ENCODE peak calls at places on chromosomes 2 and 18, in nine cellular contexts. One of them, this sample, is unnamed.
A peak's percentile ranks its signal among the peaks of the same experiment; 100 is the strongest.

GRCh38 chr2:46471-47345 is at the start of gene FAM110C:
- DNase-seq in natural killer cell treated with Interleukin-12 subunit alpha and Interleukin-12 subunit beta and Interleukin-15 and Interleukin-18, amount 100 ng/mL, for 72 hours: peak; percentile 67
- DNase-seq in prostate gland: peak; percentile 78
- DNase-seq in NCI-H1105: peak; percentile 35
- DNase-seq in dorsolateral prefrontal cortex: peak; percentile 55
- DNase-seq in renal cortical epithelial cell: peak; percentile 88
- DNase-seq in BE2C: no peak
- DNase-seq in H7: peak; percentile 95
- DNase-seq in activated CD4-positive, alpha-beta T cell treated with anti-CD3 and anti-CD28 coated beads, Interleukin-2, amount 10 ng/mL, durations not matched to agents 7 days and 5 days: peak; percentile 19
- DNase-seq in this sample: no peak

GRCh38 chr2:238582159-238582558 is 155.4 kb downstream of the ASB1 start:
- DNase-seq in natural killer cell treated with Interleukin-12 subunit alpha and Interleukin-12 subunit beta and Interleukin-15 and Interleukin-18, amount 100 ng/mL, for 72 hours: no peak
- DNase-seq in prostate gland: no peak
- DNase-seq in NCI-H1105: no peak
- DNase-seq in dorsolateral prefrontal cortex: no peak
- DNase-seq in renal cortical epithelial cell: peak; percentile 10
- DNase-seq in BE2C: no peak
- DNase-seq in H7: no peak
- DNase-seq in activated CD4-positive, alpha-beta T cell treated with anti-CD3 and anti-CD28 coated beads, Interleukin-2, amount 10 ng/mL, durations not matched to agents 7 days and 5 days: no peak
- DNase-seq in this sample: no peak

GRCh38 chr2:238636269-238637073 is 209.7 kb downstream of the ASB1 start:
- DNase-seq in natural killer cell treated with Interleukin-12 subunit alpha and Interleukin-12 subunit beta and Interleukin-15 and Interleukin-18, amount 100 ng/mL, for 72 hours: no peak
- DNase-seq in prostate gland: no peak
- DNase-seq in NCI-H1105: no peak
- DNase-seq in dorsolateral prefrontal cortex: no peak
- DNase-seq in renal cortical epithelial cell: no peak
- DNase-seq in BE2C: no peak
- DNase-seq in H7: no peak
- DNase-seq in activated CD4-positive, alpha-beta T cell treated with anti-CD3 and anti-CD28 coated beads, Interleukin-2, amount 10 ng/mL, durations not matched to agents 7 days and 5 days: no peak
- DNase-seq in this sample: no peak

GRCh38 chr2:41933585-41934322 is 114.1 kb upstream of the PKDCC start:
- DNase-seq in natural killer cell treated with Interleukin-12 subunit alpha and Interleukin-12 subunit beta and Interleukin-15 and Interleukin-18, amount 100 ng/mL, for 72 hours: no peak
- DNase-seq in prostate gland: no peak
- DNase-seq in NCI-H1105: no peak
- DNase-seq in dorsolateral prefrontal cortex: no peak
- DNase-seq in renal cortical epithelial cell: peak; percentile 84
- DNase-seq in BE2C: no peak
- DNase-seq in H7: no peak
- DNase-seq in activated CD4-positive, alpha-beta T cell treated with anti-CD3 and anti-CD28 coated beads, Interleukin-2, amount 10 ng/mL, durations not matched to agents 7 days and 5 days: no peak
- DNase-seq in this sample: no peak

GRCh38 chr2:216029416-216030129 is 16.2 kb upstream of the MREG start:
- DNase-seq in natural killer cell treated with Interleukin-12 subunit alpha and Interleukin-12 subunit beta and Interleukin-15 and Interleukin-18, amount 100 ng/mL, for 72 hours: no peak
- DNase-seq in prostate gland: no peak
- DNase-seq in NCI-H1105: no peak
- DNase-seq in dorsolateral prefrontal cortex: no peak
- DNase-seq in renal cortical epithelial cell: no peak
- DNase-seq in BE2C: no peak
- DNase-seq in H7: no peak
- DNase-seq in activated CD4-positive, alpha-beta T cell treated with anti-CD3 and anti-CD28 coated beads, Interleukin-2, amount 10 ng/mL, durations not matched to agents 7 days and 5 days: no peak
- DNase-seq in this sample: no peak

GRCh38 chr2:158998486-158999248 is 30.2 kb downstream of the TANC1 start:
- DNase-seq in natural killer cell treated with Interleukin-12 subunit alpha and Interleukin-12 subunit beta and Interleukin-15 and Interleukin-18, amount 100 ng/mL, for 72 hours: no peak
- DNase-seq in prostate gland: no peak
- DNase-seq in NCI-H1105: no peak
- DNase-seq in dorsolateral prefrontal cortex: peak; percentile 18
- DNase-seq in renal cortical epithelial cell: no peak
- DNase-seq in BE2C: no peak
- DNase-seq in H7: no peak
- DNase-seq in activated CD4-positive, alpha-beta T cell treated with anti-CD3 and anti-CD28 coated beads, Interleukin-2, amount 10 ng/mL, durations not matched to agents 7 days and 5 days: no peak
- DNase-seq in this sample: peak; percentile 32

GRCh38 chr2:80252294-80252986 is 52.1 kb downstream of the LRRTM1 start:
- DNase-seq in natural killer cell treated with Interleukin-12 subunit alpha and Interleukin-12 subunit beta and Interleukin-15 and Interleukin-18, amount 100 ng/mL, for 72 hours: no peak
- DNase-seq in prostate gland: no peak
- DNase-seq in NCI-H1105: no peak
- DNase-seq in dorsolateral prefrontal cortex: no peak
- DNase-seq in renal cortical epithelial cell: no peak
- DNase-seq in BE2C: no peak
- DNase-seq in H7: no peak
- DNase-seq in activated CD4-positive, alpha-beta T cell treated with anti-CD3 and anti-CD28 coated beads, Interleukin-2, amount 10 ng/mL, durations not matched to agents 7 days and 5 days: no peak
- DNase-seq in this sample: no peak

GRCh38 chr2:215529271-215529670 is 93.4 kb upstream of the FN1 start:
- DNase-seq in natural killer cell treated with Interleukin-12 subunit alpha and Interleukin-12 subunit beta and Interleukin-15 and Interleukin-18, amount 100 ng/mL, for 72 hours: no peak
- DNase-seq in prostate gland: no peak
- DNase-seq in NCI-H1105: no peak
- DNase-seq in dorsolateral prefrontal cortex: no peak
- DNase-seq in renal cortical epithelial cell: peak; percentile 38
- DNase-seq in BE2C: no peak
- DNase-seq in H7: no peak
- DNase-seq in activated CD4-positive, alpha-beta T cell treated with anti-CD3 and anti-CD28 coated beads, Interleukin-2, amount 10 ng/mL, durations not matched to agents 7 days and 5 days: no peak
- DNase-seq in this sample: no peak

GRCh38 chr2:172000696-172001361 is 1.1 kb downstream of the METAP1D start:
- DNase-seq in natural killer cell treated with Interleukin-12 subunit alpha and Interleukin-12 subunit beta and Interleukin-15 and Interleukin-18, amount 100 ng/mL, for 72 hours: no peak
- DNase-seq in prostate gland: no peak
- DNase-seq in NCI-H1105: no peak
- DNase-seq in dorsolateral prefrontal cortex: no peak
- DNase-seq in renal cortical epithelial cell: no peak
- DNase-seq in BE2C: no peak
- DNase-seq in H7: no peak
- DNase-seq in activated CD4-positive, alpha-beta T cell treated with anti-CD3 and anti-CD28 coated beads, Interleukin-2, amount 10 ng/mL, durations not matched to agents 7 days and 5 days: no peak
- DNase-seq in this sample: no peak

GRCh38 chr18:3799515-3799914 is 349.5 kb downstream of the TGIF1 start:
- DNase-seq in natural killer cell treated with Interleukin-12 subunit alpha and Interleukin-12 subunit beta and Interleukin-15 and Interleukin-18, amount 100 ng/mL, for 72 hours: no peak
- DNase-seq in prostate gland: no peak
- DNase-seq in NCI-H1105: no peak
- DNase-seq in dorsolateral prefrontal cortex: peak; percentile 19
- DNase-seq in renal cortical epithelial cell: peak; percentile 79
- DNase-seq in BE2C: no peak
- DNase-seq in H7: no peak
- DNase-seq in activated CD4-positive, alpha-beta T cell treated with anti-CD3 and anti-CD28 coated beads, Interleukin-2, amount 10 ng/mL, durations not matched to agents 7 days and 5 days: no peak
- DNase-seq in this sample: no peak

GRCh38 chr2:56515399-56515798 is 331.6 kb downstream of the CCDC85A start:
- DNase-seq in natural killer cell treated with Interleukin-12 subunit alpha and Interleukin-12 subunit beta and Interleukin-15 and Interleukin-18, amount 100 ng/mL, for 72 hours: no peak
- DNase-seq in prostate gland: no peak
- DNase-seq in NCI-H1105: no peak
- DNase-seq in dorsolateral prefrontal cortex: no peak
- DNase-seq in renal cortical epithelial cell: no peak
- DNase-seq in BE2C: no peak
- DNase-seq in H7: no peak
- DNase-seq in activated CD4-positive, alpha-beta T cell treated with anti-CD3 and anti-CD28 coated beads, Interleukin-2, amount 10 ng/mL, durations not matched to agents 7 days and 5 days: no peak
- DNase-seq in this sample: no peak

GRCh38 chr18:80127635-80128034 is 18.6 kb downstream of the ADNP2 start:
- DNase-seq in natural killer cell treated with Interleukin-12 subunit alpha and Interleukin-12 subunit beta and Interleukin-15 and Interleukin-18, amount 100 ng/mL, for 72 hours: no peak
- DNase-seq in prostate gland: no peak
- DNase-seq in NCI-H1105: no peak
- DNase-seq in dorsolateral prefrontal cortex: no peak
- DNase-seq in renal cortical epithelial cell: no peak
- DNase-seq in BE2C: no peak
- DNase-seq in H7: no peak
- DNase-seq in activated CD4-positive, alpha-beta T cell treated with anti-CD3 and anti-CD28 coated beads, Interleukin-2, amount 10 ng/mL, durations not matched to agents 7 days and 5 days: no peak
- DNase-seq in this sample: no peak

GRCh38 chr2:31196622-31197021 is 20.7 kb downstream of the CAPN14 start:
- DNase-seq in natural killer cell treated with Interleukin-12 subunit alpha and Interleukin-12 subunit beta and Interleukin-15 and Interleukin-18, amount 100 ng/mL, for 72 hours: no peak
- DNase-seq in prostate gland: no peak
- DNase-seq in NCI-H1105: no peak
- DNase-seq in dorsolateral prefrontal cortex: no peak
- DNase-seq in renal cortical epithelial cell: peak; percentile 46
- DNase-seq in BE2C: no peak
- DNase-seq in H7: no peak
- DNase-seq in activated CD4-positive, alpha-beta T cell treated with anti-CD3 and anti-CD28 coated beads, Interleukin-2, amount 10 ng/mL, durations not matched to agents 7 days and 5 days: no peak
- DNase-seq in this sample: no peak

GRCh38 chr2:226601881-226602280 is 197.7 kb downstream of the IRS1 start:
- DNase-seq in natural killer cell treated with Interleukin-12 subunit alpha and Interleukin-12 subunit beta and Interleukin-15 and Interleukin-18, amount 100 ng/mL, for 72 hours: no peak
- DNase-seq in prostate gland: no peak
- DNase-seq in NCI-H1105: no peak
- DNase-seq in dorsolateral prefrontal cortex: no peak
- DNase-seq in renal cortical epithelial cell: no peak
- DNase-seq in BE2C: no peak
- DNase-seq in H7: no peak
- DNase-seq in activated CD4-positive, alpha-beta T cell treated with anti-CD3 and anti-CD28 coated beads, Interleukin-2, amount 10 ng/mL, durations not matched to agents 7 days and 5 days: no peak
- DNase-seq in this sample: no peak

GRCh38 chr18:23550898-23551297 is 35.4 kb downstream of the NPC1 start:
- DNase-seq in natural killer cell treated with Interleukin-12 subunit alpha and Interleukin-12 subunit beta and Interleukin-15 and Interleukin-18, amount 100 ng/mL, for 72 hours: no peak
- DNase-seq in prostate gland: no peak
- DNase-seq in NCI-H1105: no peak
- DNase-seq in dorsolateral prefrontal cortex: no peak
- DNase-seq in renal cortical epithelial cell: no peak
- DNase-seq in BE2C: no peak
- DNase-seq in H7: no peak
- DNase-seq in activated CD4-positive, alpha-beta T cell treated with anti-CD3 and anti-CD28 coated beads, Interleukin-2, amount 10 ng/mL, durations not matched to agents 7 days and 5 days: no peak
- DNase-seq in this sample: no peak

GRCh38 chr2:233838726-233839446 is 15.4 kb downstream of the HJURP start:
- DNase-seq in natural killer cell treated with Interleukin-12 subunit alpha and Interleukin-12 subunit beta and Interleukin-15 and Interleukin-18, amount 100 ng/mL, for 72 hours: no peak
- DNase-seq in prostate gland: no peak
- DNase-seq in NCI-H1105: no peak
- DNase-seq in dorsolateral prefrontal cortex: no peak
- DNase-seq in renal cortical epithelial cell: no peak
- DNase-seq in BE2C: no peak
- DNase-seq in H7: no peak
- DNase-seq in activated CD4-positive, alpha-beta T cell treated with anti-CD3 and anti-CD28 coated beads, Interleukin-2, amount 10 ng/mL, durations not matched to agents 7 days and 5 days: no peak
- DNase-seq in this sample: no peak

GRCh38 chr2:66872926-66873714 is 438.2 kb downstream of the MEIS1 start:
- DNase-seq in natural killer cell treated with Interleukin-12 subunit alpha and Interleukin-12 subunit beta and Interleukin-15 and Interleukin-18, amount 100 ng/mL, for 72 hours: no peak
- DNase-seq in prostate gland: no peak
- DNase-seq in NCI-H1105: no peak
- DNase-seq in dorsolateral prefrontal cortex: no peak
- DNase-seq in renal cortical epithelial cell: peak; percentile 57
- DNase-seq in BE2C: no peak
- DNase-seq in H7: no peak
- DNase-seq in activated CD4-positive, alpha-beta T cell treated with anti-CD3 and anti-CD28 coated beads, Interleukin-2, amount 10 ng/mL, durations not matched to agents 7 days and 5 days: no peak
- DNase-seq in this sample: no peak

GRCh38 chr2:179268277-179268935 is 3.8 kb upstream of the SESTD1 start:
- DNase-seq in natural killer cell treated with Interleukin-12 subunit alpha and Interleukin-12 subunit beta and Interleukin-15 and Interleukin-18, amount 100 ng/mL, for 72 hours: no peak
- DNase-seq in prostate gland: no peak
- DNase-seq in NCI-H1105: no peak
- DNase-seq in dorsolateral prefrontal cortex: no peak
- DNase-seq in renal cortical epithelial cell: peak; percentile 79
- DNase-seq in BE2C: no peak
- DNase-seq in H7: no peak
- DNase-seq in activated CD4-positive, alpha-beta T cell treated with anti-CD3 and anti-CD28 coated beads, Interleukin-2, amount 10 ng/mL, durations not matched to agents 7 days and 5 days: no peak
- DNase-seq in this sample: no peak

GRCh38 chr2:55965966-55966365 is 42.4 kb upstream of the EFEMP1 start:
- DNase-seq in natural killer cell treated with Interleukin-12 subunit alpha and Interleukin-12 subunit beta and Interleukin-15 and Interleukin-18, amount 100 ng/mL, for 72 hours: no peak
- DNase-seq in prostate gland: no peak
- DNase-seq in NCI-H1105: no peak
- DNase-seq in dorsolateral prefrontal cortex: no peak
- DNase-seq in renal cortical epithelial cell: no peak
- DNase-seq in BE2C: no peak
- DNase-seq in H7: no peak
- DNase-seq in activated CD4-positive, alpha-beta T cell treated with anti-CD3 and anti-CD28 coated beads, Interleukin-2, amount 10 ng/mL, durations not matched to agents 7 days and 5 days: no peak
- DNase-seq in this sample: no peak

GRCh38 chr2:8378016-8378810 is 303.6 kb upstream of the ID2 start:
- DNase-seq in natural killer cell treated with Interleukin-12 subunit alpha and Interleukin-12 subunit beta and Interleukin-15 and Interleukin-18, amount 100 ng/mL, for 72 hours: no peak
- DNase-seq in prostate gland: no peak
- DNase-seq in NCI-H1105: no peak
- DNase-seq in dorsolateral prefrontal cortex: no peak
- DNase-seq in renal cortical epithelial cell: no peak
- DNase-seq in BE2C: no peak
- DNase-seq in H7: no peak
- DNase-seq in activated CD4-positive, alpha-beta T cell treated with anti-CD3 and anti-CD28 coated beads, Interleukin-2, amount 10 ng/mL, durations not matched to agents 7 days and 5 days: no peak
- DNase-seq in this sample: no peak

GRCh38 chr2:62287895-62288589 is 92.1 kb downstream of the B3GNT2 start:
- DNase-seq in natural killer cell treated with Interleukin-12 subunit alpha and Interleukin-12 subunit beta and Interleukin-15 and Interleukin-18, amount 100 ng/mL, for 72 hours: peak; percentile 62
- DNase-seq in prostate gland: no peak
- DNase-seq in NCI-H1105: peak; percentile 94
- DNase-seq in dorsolateral prefrontal cortex: peak; percentile 5
- DNase-seq in renal cortical epithelial cell: peak; percentile 90
- DNase-seq in BE2C: peak; percentile 92
- DNase-seq in H7: no peak
- DNase-seq in activated CD4-positive, alpha-beta T cell treated with anti-CD3 and anti-CD28 coated beads, Interleukin-2, amount 10 ng/mL, durations not matched to agents 7 days and 5 days: no peak
- DNase-seq in this sample: peak; percentile 88

This sample was measured in SHP77.